ENCODE peak calls at places on chromosomes 6 and 20, in nine cellular contexts. W, S, O, B, N, A, R, E and J are unnamed samples.

GRCh38 chr6:146287691-146288369 is 255.8 kb upstream of the RAB32 start:
- DNase-seq in W (no peak), S (no peak), O (no peak), B (no peak), N (no peak), A (no peak), R (no peak), E (no peak), J (no peak)

GRCh38 chr6:43702522-43703440 is 15.2 kb upstream of the MRPS18A start:
- DNase-seq in W (peak; percentile 81), S (no peak), O (no peak), B (peak; percentile 77), N (peak; percentile 57), A (no peak), R (no peak), E (peak; percentile 93), J (no peak)

GRCh38 chr6:138272543-138273305 is 54.4 kb upstream of the PBOV1 start:
- DNase-seq in W (no peak), S (no peak), O (no peak), B (no peak), N (no peak), A (no peak), R (no peak), E (no peak), J (no peak)

GRCh38 chr6:6881438-6882267 is 226.1 kb upstream of the RREB1 start:
- DNase-seq in W (no peak), S (no peak), O (no peak), B (no peak), N (no peak), A (no peak), R (no peak), E (no peak), J (peak; percentile 49)

GRCh38 chr6:113735487-113735886 is 121.7 kb upstream of the MARCKS start:
- DNase-seq in W (no peak), S (no peak), O (no peak), B (no peak), N (no peak), A (no peak), R (no peak), E (no peak), J (no peak)

GRCh38 chr20:15419856-15420255 is 1082.4 kb upstream of the FLRT3 start:
- DNase-seq in W (no peak), S (no peak), O (no peak), B (no peak), N (no peak), A (no peak), R (no peak), E (no peak), J (no peak)

GRCh38 chr6:18293192-18293904 is 29.0 kb upstream of the DEK start:
- DNase-seq in W (no peak), S (no peak), O (no peak), B (peak; percentile 26), N (no peak), A (no peak), R (no peak), E (peak; percentile 36), J (no peak)

GRCh38 chr6:113824411-113824810 is 32.7 kb upstream of the MARCKS start:
- DNase-seq in W (no peak), S (no peak), O (no peak), B (peak; percentile 15), N (no peak), A (no peak), R (no peak), E (no peak), J (no peak)

GRCh38 chr20:17768267-17768666 is 68.5 kb downstream of the BANF2 start:
- DNase-seq in W (no peak), S (no peak), O (no peak), B (no peak), N (no peak), A (no peak), R (no peak), E (no peak), J (no peak)

GRCh38 chr6:138422861-138423260 is 18.8 kb downstream of the HEBP2 start:
- DNase-seq in W (no peak), S (no peak), O (no peak), B (no peak), N (no peak), A (no peak), R (no peak), E (no peak), J (no peak)

GRCh38 chr20:3744806-3745685 is 12.6 kb downstream of the HSPA12B start:
- DNase-seq in W (peak; percentile 32), S (peak; percentile 49), O (peak; percentile 65), B (peak; percentile 77), N (peak; percentile 84), A (peak; percentile 8), R (peak; percentile 30), E (peak; percentile 12), J (peak; percentile 37)

GRCh38 chr6:154386848-154387717 is 30.5 kb upstream of the IPCEF1 start:
- DNase-seq in W (no peak), S (no peak), O (no peak), B (peak; percentile 73), N (no peak), A (no peak), R (no peak), E (peak; percentile 85), J (no peak)

GRCh38 chr6:33602180-33602579 is 18.9 kb upstream of the ITPR3 start:
- DNase-seq in W (no peak), S (no peak), O (no peak), B (no peak), N (no peak), A (no peak), R (no peak), E (no peak), J (no peak)

GRCh38 chr20:46307139-46307998 is 929 bp downstream of the CDH22 start:
- DNase-seq in W (peak; percentile 66), S (peak; percentile 69), O (peak; percentile 45), B (peak; percentile 25), N (peak; percentile 92), A (peak; percentile 36), R (peak; percentile 14), E (peak; percentile 54), J (no peak)